ENCODE peak calls at places on chromosomes 13 and 19, in four cellular contexts. X, T, G and P are unnamed samples.

GRCh38 chr19:876089-876488 is 16.6 kb downstream of the CFD start:
- DNase-seq in X (no peak), G (no peak), T (no peak), P (no peak)

GRCh38 chr19:17797397-17798201 is 2.7 kb downstream of the B3GNT3 start:
- DNase-seq in G (peak; percentile 31), X (no peak), T (peak; percentile 94), P (peak; percentile 47)

GRCh38 chr13:24328145-24328544 is 18.8 kb downstream of the C1QTNF9 start:
- DNase-seq in G (no peak), T (no peak), X (no peak), P (no peak)

GRCh38 chr13:51955841-51956603 is 55.2 kb downstream of the ATP7B start:
- DNase-seq in X (no peak), T (no peak), G (no peak), P (no peak)

GRCh38 chr19:28027116-28027515 is 1185.8 kb downstream of the UQCRFS1 start:
- DNase-seq in T (no peak), G (no peak), X (no peak), P (no peak)

GRCh38 chr19:18321729-18322091 is 1.2 kb downstream of the LSM4 start:
- DNase-seq in T (no peak), G (peak; percentile 40), X (no peak), P (no peak)

GRCh38 chr19:45664575-45664974 is 3.4 kb upstream of the GIPR start:
- DNase-seq in G (no peak), X (no peak), T (no peak), P (no peak)

GRCh38 chr19:48698046-48698445 is 2.3 kb downstream of the FUT2 start:
- DNase-seq in T (peak; percentile 53), X (no peak), G (peak; percentile 84), P (no peak)

GRCh38 chr13:23160241-23161175 is 20.3 kb upstream of the SGCG start:
- DNase-seq in T (no peak), X (no peak), G (no peak), P (no peak)

GRCh38 chr13:95896302-95896701 is 156.9 kb downstream of the UGGT2 start:
- DNase-seq in G (peak; percentile 68), T (no peak), X (no peak), P (no peak)

GRCh38 chr19:3162418-3163229 is 15.9 kb upstream of the S1PR4 start:
- DNase-seq in X (no peak), T (no peak), G (peak; percentile 54), P (peak; percentile 58)

GRCh38 chr13:33375421-33375820 is 89.9 kb upstream of the STARD13 start:
- DNase-seq in X (no peak), G (no peak), T (no peak), P (no peak)

GRCh38 chr19:2330632-2331284 is 2.3 kb downstream of the SPPL2B start:
- DNase-seq in G (no peak), T (peak; percentile 84), X (no peak), P (no peak)

GRCh38 chr13:28408235-28408848 is 86.6 kb downstream of the FLT1 start:
- DNase-seq in T (no peak), G (no peak), X (no peak), P (no peak)

GRCh38 chr19:1304197-1304924 is 18.7 kb downstream of the EFNA2 start:
- DNase-seq in X (no peak), G (no peak), T (no peak), P (no peak)

GRCh38 chr13:112248909-112249592 is 127.1 kb upstream of the SPACA7 start:
- DNase-seq in X (no peak), T (no peak), G (no peak), P (no peak)

GRCh38 chr19:39032164-39032918 is at the start of gene FBXO27:
- DNase-seq in T (no peak), G (peak; percentile 5), X (peak; percentile 0), P (no peak)

GRCh38 chr13:41675306-41675705 is 218.0 kb downstream of the RGCC start:
- DNase-seq in G (peak; percentile 78), X (no peak), T (no peak), P (no peak)

GRCh38 chr19:4015705-4016402 is 8.3 kb downstream of the PIAS4 start:
- DNase-seq in T (no peak), X (no peak), G (no peak), P (peak; percentile 84)

GRCh38 chr19:46182476-46182875 is 34.4 kb downstream of the IGFL2 start:
- DNase-seq in T (no peak), G (no peak), X (no peak), P (no peak)

GRCh38 chr13:79482271-79482970 is 1.5 kb downstream of the NDFIP2 start:
- DNase-seq in T (no peak), G (no peak), X (no peak), P (no peak)

GRCh38 chr13:72643339-72643989 is 84.0 kb downstream of the MZT1 start:
- DNase-seq in G (peak; percentile 68), X (peak; percentile 43), T (peak; percentile 47), P (peak; percentile 73)

GRCh38 chr19:45613926-45614725 is 12.1 kb upstream of the GPR4 start:
- DNase-seq in G (peak; percentile 93), T (peak; percentile 90), X (no peak), P (no peak)

GRCh38 chr13:37306778-37307544 is 201.5 kb upstream of the CSNK1A1L start:
- DNase-seq in X (no peak), G (peak; percentile 98), T (no peak), P (no peak)

GRCh38 chr19:10270180-10270615 is 722 bp upstream of the ICAM1 start:
- DNase-seq in T (no peak), X (peak; percentile 54), G (peak; percentile 55), P (no peak)

GRCh38 chr13:88068975-88069374 is 397.8 kb downstream of the SLITRK5 start:
- DNase-seq in T (no peak), G (no peak), X (no peak), P (peak; percentile 50)

GRCh38 chr19:3478409-3479176 is 1.7 kb downstream of the SMIM24 start:
- DNase-seq in G (no peak), X (no peak), T (no peak), P (no peak)

GRCh38 chr19:51887522-51888498 is at the start of gene ZNF577:
- DNase-seq in T (no peak), X (peak; percentile 60), G (peak; percentile 95), P (peak; percentile 92)